ENCODE peak calls at places on chromosome 1, in four cellular contexts. H is Panc1, W is endothelial cell of umbilical vein, S is stomach. E is an unnamed sample.

GRCh38 chr1:28580706-28581530 is 11.1 kb upstream of the RAB42 start:
- DNase-seq in S (peak; percentile 42), W (peak; percentile 49), H (no peak), E (peak; percentile 34)

GRCh38 chr1:183210678-183211077 is 24.6 kb downstream of the LAMC2 start:
- DNase-seq in S (no peak), H (no peak), W (no peak), E (no peak)

GRCh38 chr1:219639843-219640606 is 27.1 kb upstream of the ZC3H11B start:
- DNase-seq in S (no peak), H (no peak), W (no peak), E (no peak)

GRCh38 chr1:150161747-150162581 is 12.2 kb downstream of the PLEKHO1 start:
- DNase-seq in S (no peak), H (no peak), W (no peak), E (peak; percentile 44)

GRCh38 chr1:24874611-24875225 is 55.4 kb downstream of the RUNX3 start:
- DNase-seq in S (no peak), W (no peak), H (no peak), E (peak; percentile 21)

GRCh38 chr1:71738256-71738655 is 544.1 kb downstream of the NEGR1 start:
- DNase-seq in H (no peak), S (no peak), W (no peak), E (no peak)

GRCh38 chr1:234899041-234899787 is 229.4 kb downstream of the TOMM20 start:
- DNase-seq in S (peak; percentile 56), W (peak; percentile 49), H (no peak), E (no peak)

GRCh38 chr1:911875-912739 is 11.6 kb upstream of the SAMD11 start:
- DNase-seq in W (no peak), S (no peak), H (no peak), E (no peak)

GRCh38 chr1:157095551-157095950 is 4.1 kb downstream of the ETV3L start:
- DNase-seq in S (no peak), H (no peak), W (no peak), E (no peak)

GRCh38 chr1:168053681-168054080 is 83.0 kb downstream of the GPR161 start:
- DNase-seq in H (no peak), W (no peak), S (no peak), E (peak; percentile 3)
- H3K27ac ChIP-seq in H (no peak overlapping the region), W (no peak overlapping the region), S (no peak overlapping the region), E (no peak overlapping the region)

GRCh38 chr1:58391514-58391913 is 155.0 kb downstream of the OMA1 start:
- DNase-seq in S (no peak), H (no peak), W (no peak), E (no peak)
- H3K4me3 ChIP-seq in S (no peak overlapping the region), H (no peak overlapping the region), W (no peak overlapping the region), E (no peak overlapping the region)

GRCh38 chr1:96721053-96721381 is 567 bp upstream of the PTBP2 start:
- DNase-seq in H (peak; percentile 4), W (no peak), S (no peak), E (no peak)

GRCh38 chr1:96727860-96728259 is 6.3 kb downstream of the PTBP2 start:
- DNase-seq in H (no peak), W (no peak), S (no peak), E (no peak)

GRCh38 chr1:96721382-96722160 is at the start of gene PTBP2:
- DNase-seq in H (peak; percentile 8), W (peak; percentile 84), S (peak; percentile 80), E (peak; percentile 89)

GRCh38 chr1:96723372-96723771 is 1.8 kb downstream of the PTBP2 start:
- DNase-seq in W (no peak), S (no peak), H (no peak), E (no peak)

GRCh38 chr1:96722161-96722908 is 751 bp downstream of the PTBP2 start:
- DNase-seq in H (peak; percentile 2), W (peak; percentile 84), S (peak; percentile 51), E (peak; percentile 64)
- TF ChIP-seq POLR2AphosphoS5 in H (no peak), W (peak; percentile 25), S (no peak), E (no peak)

GRCh38 chr1:221284028-221284427 is 404.8 kb downstream of the HLX start:
- DNase-seq in H (no peak), S (no peak), W (peak; percentile 56), E (no peak)
- H3K27ac ChIP-seq in H (no peak overlapping the region), S (no peak overlapping the region), W (no peak overlapping the region), E (no peak overlapping the region)

DNA sequence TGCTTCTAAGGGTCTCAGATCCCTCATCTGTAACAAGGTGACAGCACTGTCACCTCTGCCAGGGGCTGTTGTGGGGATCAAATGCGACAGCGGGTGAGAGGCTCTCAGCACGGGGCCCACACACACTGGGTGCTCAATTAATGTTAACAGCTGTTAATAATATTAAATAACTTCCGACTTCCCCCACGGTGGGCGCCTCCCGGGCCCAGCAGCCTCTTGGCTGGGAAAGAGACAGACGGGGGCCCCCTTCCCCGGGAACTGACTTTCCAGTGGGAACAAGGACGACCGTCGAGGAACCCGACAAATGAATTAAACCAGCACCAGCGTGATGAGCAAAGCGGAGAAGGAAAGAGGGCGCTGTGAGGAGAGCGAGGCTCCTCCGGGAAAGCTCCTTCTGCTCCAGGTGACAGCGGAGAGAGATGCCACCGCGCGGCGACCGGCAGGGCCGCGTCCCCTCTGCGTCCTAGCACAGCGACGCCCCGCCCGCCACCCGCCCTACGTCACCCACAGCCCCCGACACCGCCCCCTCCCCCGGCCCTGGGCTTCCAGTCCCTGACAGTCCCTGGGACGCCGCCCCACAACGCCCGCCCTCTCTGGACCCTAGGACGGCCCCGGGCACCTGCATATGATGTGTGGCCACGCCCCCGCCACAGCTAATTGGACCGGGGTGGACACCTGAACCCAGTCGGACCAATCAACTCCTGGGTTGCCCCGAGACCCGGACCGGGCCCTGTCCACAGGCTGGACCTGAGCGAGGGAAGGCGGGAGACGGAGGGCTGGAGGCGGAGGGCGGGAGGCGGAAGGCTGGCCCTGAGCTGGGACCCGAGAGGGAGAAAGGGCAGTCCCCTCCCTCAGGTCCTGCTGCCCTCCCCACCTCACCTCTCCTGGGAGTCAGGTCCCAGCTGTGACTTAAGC is 38.2 kb downstream of the MATN1 start:
- DNase-seq in S (peak; percentile 87), W (no peak), H (no peak), E (peak; percentile 99)
- H3K4me3 ChIP-seq in S (peak overlapping the region; percentile 39), W (no peak overlapping the region), H (no peak overlapping the region), E (peak overlapping the region; percentile 66)

GRCh38 chr1:201275266-201275666 is 8.0 kb upstream of the PKP1 start:
- DNase-seq in H (peak; percentile 84), S (peak; percentile 87), W (no peak), E (no peak)
- TF ChIP-seq POLR2AphosphoS5 in H (no peak), S (peak; percentile 63), W (no peak), E (no peak)

DNA sequence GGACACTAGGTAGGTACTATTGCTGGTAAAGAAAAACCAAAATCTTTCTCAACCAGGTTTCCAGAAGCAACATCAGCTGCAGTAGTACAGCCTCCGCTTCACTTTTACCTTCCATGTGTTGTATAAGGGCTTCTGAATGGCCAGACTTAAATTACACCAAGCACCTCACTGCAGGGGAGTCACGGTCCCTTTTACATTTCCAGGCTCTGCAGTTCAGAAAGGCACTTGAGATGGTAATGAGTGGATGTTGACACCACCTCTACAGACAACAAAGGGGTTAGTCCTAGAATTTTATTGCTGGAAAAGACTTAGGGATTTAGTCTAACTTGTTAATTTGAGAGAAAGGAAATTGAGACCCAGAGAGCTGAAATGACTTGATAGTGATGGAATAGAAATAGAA is 12.0 kb upstream of the DUSP12 start:
- DNase-seq in S (no peak), H (no peak), W (no peak), E (peak; percentile 63)
- H3K27ac ChIP-seq in S (no peak overlapping the region), H (no peak overlapping the region), W (no peak overlapping the region), E (no peak overlapping the region)

GRCh38 chr1:65041014-65041413 is 74.7 kb upstream of the JAK1 start:
- DNase-seq in H (no peak), S (no peak), W (no peak), E (no peak)
- H3K4me3 ChIP-seq in H (no peak overlapping the region), S (no peak overlapping the region), W (no peak overlapping the region), E (no peak overlapping the region)

GRCh38 chr1:202014915-202015676 is 4.7 kb downstream of the ELF3 start:
- DNase-seq in W (no peak), H (no peak), S (peak; percentile 55), E (no peak)
- TF ChIP-seq POLR2AphosphoS5 in W (no peak), H (no peak), S (peak; percentile 83), E (no peak)

DNA sequence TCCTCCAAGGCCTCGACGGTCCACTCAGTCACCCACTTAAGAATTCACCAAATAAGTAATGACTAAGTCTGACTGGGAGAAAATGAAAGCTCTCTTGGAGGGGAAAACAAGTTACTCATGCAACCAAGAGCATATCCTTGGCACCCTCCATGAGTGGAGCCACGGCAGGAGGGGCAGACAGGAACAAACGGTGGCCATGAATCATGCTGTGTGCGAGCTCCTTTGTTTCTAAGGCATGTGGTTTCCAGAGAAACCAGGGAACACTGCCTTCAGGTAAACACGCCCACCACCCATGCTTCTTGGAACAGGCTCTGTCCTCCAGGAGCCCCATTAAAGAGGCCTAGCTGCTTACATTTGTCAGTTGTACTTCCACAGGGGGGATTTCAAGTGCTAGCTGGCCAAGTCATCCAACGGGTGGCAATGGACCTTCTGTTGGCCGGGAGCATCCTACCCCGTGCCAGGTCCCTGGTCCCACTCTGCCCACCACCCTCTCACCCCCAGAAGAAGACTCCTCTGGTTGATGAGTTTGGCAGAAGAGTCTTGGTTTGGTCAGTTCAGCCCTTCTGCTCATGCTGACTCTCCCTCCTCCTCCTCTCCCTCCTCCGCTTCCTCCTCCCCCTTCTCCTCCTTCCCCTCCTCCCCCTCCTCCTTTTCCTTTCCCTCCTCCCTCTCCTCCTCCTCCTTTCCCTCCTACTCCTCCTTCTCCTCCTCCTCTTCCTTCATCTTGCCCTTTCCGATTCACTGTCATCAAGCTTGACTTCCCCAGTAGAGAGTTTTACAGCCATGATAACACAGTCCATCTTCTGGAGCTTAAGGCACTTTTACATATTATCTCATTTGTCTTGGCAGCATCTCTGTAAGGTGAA is 107.6 kb downstream of the CCDC185 start:
- DNase-seq in S (no peak), W (peak; percentile 55), H (no peak), E (peak; percentile 20)
- H3K27ac ChIP-seq in S (no peak overlapping the region), W (no peak overlapping the region), H (no peak overlapping the region), E (no peak overlapping the region)